ENCODE peak calls at places on chromosomes 12 and 14, in ten cellular contexts. J, Q, E, S, M, O, Y, T, F and X are unnamed samples. For H3K4me1, the result is how much of the 10 kb centered on the place peaks cover.

GRCh38 chr14:55556929-55557623 is 22.9 kb upstream of the KTN1 start:
- DNase-seq in J (no peak), Q (peak), E (peak), S (peak), M (peak), O (peak), Y (peak), T (peak), F (no peak), X (no peak)

GRCh38 chr12:96985515-96986362 is 78.7 kb downstream of the NEDD1 start:
- DNase-seq in J (peak), Q (peak), E (no peak), S (peak), M (no peak), O (peak), Y (peak), T (no peak), F (peak), X (no peak)

GRCh38 chr14:73252491-73253322 is 15.4 kb downstream of the PAPLN start:
- DNase-seq in J (no peak), Q (no peak), E (no peak), S (no peak), M (no peak), O (no peak), Y (no peak), T (no peak), F (peak), X (no peak)

GRCh38 chr14:102088012-102088792 is 1.4 kb upstream of the HSP90AA1 start:
- DNase-seq in J (no peak), Q (peak), E (peak), S (peak), M (peak), O (peak), Y (peak), T (no peak), F (peak), X (peak)

GRCh38 chr12:43210437-43211197 is 341.4 kb downstream of the ADAMTS20 start:
- DNase-seq in J (no peak), Q (peak), E (peak), S (no peak), M (no peak), O (no peak), Y (no peak), T (no peak), F (no peak), X (no peak)

GRCh38 chr14:101473795-101474562 is 87.3 kb upstream of the DIO3 start:
- DNase-seq in J (no peak), Q (no peak), E (peak), S (no peak), M (no peak), O (peak), Y (no peak), T (no peak), F (no peak), X (no peak)

GRCh38 chr14:87252103-87252502 is 740.9 kb downstream of the GALC start:
- DNase-seq in J (no peak), Q (no peak), E (no peak), S (no peak), M (no peak), O (peak), Y (peak), T (no peak), F (no peak), X (no peak)

GRCh38 chr12:131090254-131091210 is 136.8 kb downstream of the ADGRD1 start:
- DNase-seq in J (no peak), Q (no peak), E (peak), S (peak), M (no peak), O (peak), Y (peak), T (no peak), F (no peak), X (peak)

GRCh38 chr14:65261425-65261920 is 151.1 kb upstream of the FUT8 start:
- DNase-seq in J (no peak), Q (no peak), E (no peak), S (no peak), M (no peak), O (no peak), Y (no peak), T (no peak), F (no peak), X (no peak)

GRCh38 chr14:99188721-99189120 is 83.3 kb downstream of the BCL11B start:
- DNase-seq in J (no peak), Q (no peak), E (no peak), S (no peak), M (no peak), O (no peak), Y (no peak), T (no peak), F (no peak), X (no peak)

GRCh38 chr12:103530352-103530751 is 34.6 kb upstream of the C12orf42 start:
- DNase-seq in J (no peak), Q (no peak), E (no peak), S (no peak), M (no peak), O (no peak), Y (no peak), T (no peak), F (peak), X (no peak)

GRCh38 chr12:16609140-16609539 is 3.2 kb upstream of the LMO3 start:
- DNase-seq in J (no peak), Q (no peak), E (peak), S (no peak), M (no peak), O (peak), Y (no peak), T (no peak), F (no peak), X (no peak)

GRCh38 chr14:33932526-33933292 is 18.2 kb downstream of the EGLN3 start:
- DNase-seq in J (no peak), Q (no peak), E (no peak), S (no peak), M (peak), O (no peak), Y (no peak), T (no peak), F (no peak), X (no peak)

GRCh38 chr12:121789233-121789781 is 4.2 kb downstream of the RHOF start:
- DNase-seq in J (no peak), Q (no peak), E (no peak), S (no peak), M (no peak), O (no peak), Y (peak), T (no peak), F (no peak), X (no peak)

GRCh38 chr12:92857818-92858217 is 71.3 kb downstream of the EEA1 start:
- DNase-seq in J (no peak), Q (no peak), E (no peak), S (no peak), M (no peak), O (no peak), Y (no peak), T (no peak), F (no peak), X (no peak)

GRCh38 chr14:101200008-101200649 is 296.6 kb upstream of the RTL1 start:
- DNase-seq in J (no peak), Q (no peak), E (peak), S (no peak), M (peak), O (no peak), Y (no peak), T (no peak), F (no peak), X (no peak)

GRCh38 chr12:5500326-5500659 is 68.4 kb downstream of the NTF3 start:
- DNase-seq in J (no peak), Q (no peak), E (no peak), S (no peak), M (no peak), O (no peak), Y (no peak), T (no peak), F (no peak), X (no peak)

GRCh38 chr12:87469295-87469694 is 559.9 kb downstream of the C12orf50 start:
- DNase-seq in J (no peak), Q (no peak), E (no peak), S (no peak), M (no peak), O (no peak), Y (no peak), T (no peak), F (no peak), X (no peak)

GRCh38 chr14:49999216-49999761 is 106.4 kb downstream of the ARF6 start:
- DNase-seq in J (peak), Q (peak), E (peak), S (no peak), M (peak), O (peak), Y (peak), T (no peak), F (no peak), X (peak)

DNA sequence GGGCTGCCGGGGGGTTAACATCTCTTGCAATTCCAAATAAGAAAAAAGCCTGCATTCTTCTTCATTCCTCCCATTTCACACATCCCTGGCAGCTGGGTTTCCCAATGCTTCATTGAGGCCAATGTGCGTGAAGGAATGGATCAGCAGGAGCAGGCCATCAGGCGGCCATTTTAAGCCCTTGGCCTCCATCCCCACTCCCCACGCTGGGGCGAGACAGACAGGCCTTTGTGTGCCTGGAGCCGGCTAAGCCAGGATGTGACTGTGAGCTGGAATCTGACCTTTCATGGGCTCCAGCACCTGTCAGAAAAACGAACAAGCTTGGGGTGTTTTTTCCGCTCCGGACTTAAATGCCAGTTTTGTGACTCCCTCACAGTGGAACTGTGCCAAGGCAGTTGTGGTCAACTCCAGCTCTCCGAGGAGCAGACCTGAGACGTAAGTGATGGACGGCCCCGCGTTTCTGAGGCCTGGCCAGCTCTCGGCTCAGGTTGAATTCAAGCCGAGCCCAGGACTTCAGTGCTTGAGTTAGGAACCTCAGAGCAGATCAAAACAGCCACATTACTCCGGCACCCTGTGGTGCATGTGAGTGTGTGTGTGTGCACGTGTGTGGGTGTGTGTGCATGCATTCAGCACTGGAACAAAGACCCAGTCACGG is 133.1 kb downstream of the TMEM30B start:
- DNase-seq in J (no peak), Q (peak), E (no peak), S (no peak), M (peak), O (no peak), Y (no peak), T (peak), F (peak), X (peak)
- TF ChIP-seq POLR2A in J (no peak), Q (no peak), E (no peak), S (no peak), M (no peak), O (no peak), Y (no peak), T (no peak), F (no peak), X (no peak)

GRCh38 chr12:71840226-71840847 is 778 bp downstream of the TBC1D15 start:
- DNase-seq in J (peak), Q (peak), E (no peak), S (no peak), M (no peak), O (no peak), Y (peak), T (peak), F (no peak), X (no peak)
- H3K4me1 ChIP-seq in J (under half), Q (under half), E (under half), S (under half), M (under half), O (under half), Y (under half), T (under half), F (under half), X (under half)

GRCh38 chr12:54603173-54603814 is 14.8 kb upstream of the PPP1R1A start:
- DNase-seq in J (peak), Q (peak), E (peak), S (peak), M (peak), O (peak), Y (peak), T (peak), F (no peak), X (peak)
- TF ChIP-seq POLR2A in J (no peak), Q (no peak), E (no peak), S (no peak), M (no peak), O (no peak), Y (no peak), T (no peak), F (no peak), X (no peak)

DNA sequence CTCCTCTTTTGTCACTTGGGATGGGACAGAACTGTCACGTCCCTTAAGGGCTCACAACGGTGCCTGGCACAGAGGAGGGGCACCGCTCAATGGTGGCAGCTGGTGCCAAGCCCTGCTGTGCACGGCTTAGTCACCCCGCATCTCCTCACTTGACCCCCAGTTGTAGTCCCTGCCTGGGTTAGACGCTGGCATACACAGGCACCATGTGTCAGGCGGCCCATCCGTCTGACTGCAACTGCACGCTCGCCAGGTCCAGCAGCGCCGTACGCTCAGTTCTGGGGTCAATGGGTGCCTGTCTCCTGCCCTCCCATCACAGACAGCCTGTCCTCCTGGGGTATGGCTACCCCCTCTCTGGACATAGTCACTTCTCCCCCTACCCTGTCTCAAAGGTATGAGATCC is 1.6 kb upstream of the PACS2 start:
- DNase-seq in J (no peak), Q (no peak), E (no peak), S (no peak), M (no peak), O (no peak), Y (no peak), T (no peak), F (no peak), X (no peak)
- H3K4me1 ChIP-seq in J (under half), Q (under half), E (under half), S (under half), M (under half), O (under half), Y (under half), T (under half), F (under half), X (under half)

GRCh38 chr12:101696477-101697196 is 803 bp upstream of the CHPT1 start:
- DNase-seq in J (peak), Q (no peak), E (peak), S (no peak), M (peak), O (peak), Y (peak), T (peak), F (no peak), X (no peak)

GRCh38 chr12:101698782-101699347 is 1.4 kb downstream of the CHPT1 start:
- DNase-seq in J (peak), Q (no peak), E (no peak), S (no peak), M (peak), O (no peak), Y (peak), T (no peak), F (peak), X (no peak)

GRCh38 chr12:101697930-101698781 is 716 bp downstream of the CHPT1 start:
- DNase-seq in J (peak), Q (peak), E (peak), S (peak), M (peak), O (peak), Y (peak), T (peak), F (peak), X (peak)

GRCh38 chr12:101695698-101696097 is 1.7 kb upstream of the CHPT1 start:
- DNase-seq in J (no peak), Q (no peak), E (no peak), S (no peak), M (no peak), O (no peak), Y (no peak), T (peak), F (no peak), X (no peak)

DNA sequence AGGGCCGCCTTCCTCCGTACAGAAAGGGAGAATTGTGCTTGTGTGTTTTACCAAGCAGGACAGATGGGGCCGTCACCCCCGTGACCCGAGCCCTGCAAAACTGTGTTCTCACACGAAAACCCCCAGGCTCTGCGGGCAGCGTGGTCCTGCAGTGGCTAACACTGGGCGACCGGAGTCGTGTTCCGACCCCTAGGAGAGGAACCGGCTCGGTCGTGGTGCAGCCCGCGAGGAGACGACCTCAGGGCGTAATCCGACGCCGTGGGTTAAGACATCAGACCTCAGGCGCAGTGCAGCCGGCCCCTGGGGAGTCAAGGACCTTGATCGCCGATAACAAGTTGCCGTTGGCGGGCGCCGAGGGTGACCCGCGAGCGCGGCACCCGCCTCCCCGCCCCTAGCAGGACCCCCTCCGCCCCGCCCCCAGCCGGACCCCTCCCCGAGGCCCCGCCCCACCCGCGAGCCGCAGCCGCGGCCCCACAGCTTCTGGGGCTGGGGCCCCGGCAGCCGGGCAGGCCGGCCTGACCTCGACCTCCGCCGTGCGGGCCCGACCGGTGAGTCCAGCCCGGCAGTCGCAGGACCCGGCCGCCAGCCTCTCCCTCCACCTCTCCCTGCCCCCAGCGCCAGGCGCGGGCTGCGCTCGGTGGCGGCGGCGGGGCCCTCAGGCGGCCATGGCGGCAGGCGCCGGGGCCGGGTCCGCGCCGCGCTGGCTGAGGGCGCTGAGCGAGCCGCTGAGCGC is at the start of gene CHPT1:
- DNase-seq in J (peak), Q (peak), E (peak), S (peak), M (peak), O (peak), Y (peak), T (peak), F (peak), X (peak)
- TF ChIP-seq POLR2A in J (peak), Q (no peak), E (no peak), S (peak), M (peak), O (peak), Y (peak), T (peak), F (peak), X (peak)

GRCh38 chr12:118711185-118711584 is 270.2 kb upstream of the SRRM4 start:
- DNase-seq in J (no peak), Q (no peak), E (no peak), S (no peak), M (no peak), O (no peak), Y (no peak), T (no peak), F (no peak), X (no peak)
- H3K4me1 ChIP-seq in J (under half), Q (under half), E (under half), S (under half), M (under half), O (under half), Y (under half), T (under half), F (under half), X (under half)

GRCh38 chr12:4273651-4274395 is at the start of gene CCND2:
- DNase-seq in J (peak), Q (peak), E (peak), S (peak), M (peak), O (peak), Y (peak), T (no peak), F (peak), X (peak)

GRCh38 chr12:4270670-4271432 is 2.7 kb upstream of the CCND2 start:
- DNase-seq in J (no peak), Q (peak), E (peak), S (peak), M (peak), O (peak), Y (peak), T (no peak), F (peak), X (peak)

GRCh38 chr12:4272976-4273650 is 449 bp upstream of the CCND2 start:
- DNase-seq in J (no peak), Q (no peak), E (no peak), S (no peak), M (no peak), O (no peak), Y (peak), T (no peak), F (no peak), X (no peak)

GRCh38 chr12:4271433-4272013 is 2.0 kb upstream of the CCND2 start:
- DNase-seq in J (no peak), Q (no peak), E (no peak), S (no peak), M (no peak), O (peak), Y (no peak), T (no peak), F (peak), X (no peak)

GRCh38 chr12:4272014-4272975 is 1.3 kb upstream of the CCND2 start:
- DNase-seq in J (no peak), Q (peak), E (peak), S (peak), M (peak), O (peak), Y (peak), T (no peak), F (peak), X (peak)
- TF ChIP-seq POLR2A in J (no peak), Q (no peak), E (no peak), S (no peak), M (no peak), O (no peak), Y (no peak), T (no peak), F (peak), X (no peak)

DNA sequence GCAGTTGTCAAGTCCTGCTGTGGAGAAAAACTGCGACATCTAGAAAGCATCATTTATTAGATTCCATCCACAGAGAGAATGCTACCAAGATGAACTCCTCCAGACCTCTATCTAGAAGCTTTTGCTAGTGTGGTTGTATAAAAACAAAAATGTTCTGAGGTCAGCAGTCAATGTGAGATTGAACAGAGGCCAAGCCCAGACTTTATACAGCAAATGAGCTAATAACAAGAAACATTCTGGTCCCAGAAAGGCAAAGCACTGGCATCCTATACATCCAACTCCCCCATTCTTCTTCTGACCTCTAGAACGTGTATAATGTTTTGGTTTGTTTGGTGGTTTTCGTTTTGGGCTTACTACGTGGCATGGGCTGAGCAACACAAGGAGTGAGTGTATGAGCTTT is 26.7 kb upstream of the RIN3 start:
- DNase-seq in J (no peak), Q (no peak), E (no peak), S (no peak), M (no peak), O (no peak), Y (no peak), T (no peak), F (no peak), X (no peak)
- H3K4me1 ChIP-seq in J (under half), Q (under half), E (under half), S (under half), M (under half), O (under half), Y (under half), T (under half), F (under half), X (under half)

GRCh38 chr14:58598028-58598850 is 39.5 kb upstream of the DACT1 start:
- DNase-seq in J (no peak), Q (no peak), E (no peak), S (no peak), M (no peak), O (no peak), Y (no peak), T (no peak), F (no peak), X (no peak)
- TF ChIP-seq POLR2A in J (no peak), Q (no peak), E (no peak), S (no peak), M (no peak), O (no peak), Y (no peak), T (no peak), F (no peak), X (no peak)